ENCODE peak calls at places on chromosomes 5 and 9, in four cellular contexts. F, R, P and L are unnamed samples.

GRCh38 chr9:33297455-33297854 is 7.1 kb downstream of the NFX1 start:
- DNase-seq in R (no peak), P (peak; percentile 23), F (no peak), L (no peak)

GRCh38 chr5:128736567-128736966 is 198.5 kb upstream of the FBN2 start:
- DNase-seq in R (peak; percentile 26), P (no peak), F (no peak), L (no peak)

GRCh38 chr9:127520941-127521918 is 69.9 kb downstream of the LRSAM1 start:
- DNase-seq in R (no peak), P (peak; percentile 23), F (no peak), L (peak; percentile 91)

GRCh38 chr9:131382850-131383729 is 10.8 kb upstream of the PRRC2B start:
- DNase-seq in P (peak; percentile 78), F (no peak), R (peak; percentile 42), L (peak; percentile 94)

GRCh38 chr9:108254236-108254635 is 601.5 kb downstream of the ACTL7B start:
- DNase-seq in P (no peak), F (no peak), R (no peak), L (no peak)

GRCh38 chr5:103364074-103364473 is 105.5 kb downstream of the MACIR start:
- DNase-seq in F (no peak), R (no peak), P (no peak), L (no peak)

GRCh38 chr5:150590979-150591411 is 49.5 kb upstream of the SYNPO start:
- DNase-seq in R (no peak), F (no peak), P (no peak), L (no peak)

GRCh38 chr5:172846677-172847076 is 12.6 kb downstream of the ERGIC1 start:
- DNase-seq in F (no peak), P (no peak), R (no peak), L (no peak)

GRCh38 chr5:1343931-1344901 is 683 bp downstream of the CLPTM1L start:
- DNase-seq in P (peak; percentile 38), F (no peak), R (no peak), L (peak; percentile 92)

GRCh38 chr5:89399553-89399952 is 516.6 kb upstream of the MEF2C start:
- DNase-seq in R (no peak), P (no peak), F (no peak), L (peak; percentile 13)

GRCh38 chr9:116383956-116384355 is 230.4 kb downstream of the PAPPA start:
- DNase-seq in F (no peak), P (no peak), R (no peak), L (no peak)

GRCh38 chr5:178287091-178287790 is 54.6 kb upstream of the PHYKPL start:
- DNase-seq in P (no peak), F (no peak), R (no peak), L (peak; percentile 60)

GRCh38 chr9:133104718-133105460 is 16.2 kb downstream of the RALGDS start:
- DNase-seq in R (no peak), P (no peak), F (no peak), L (peak; percentile 62)

GRCh38 chr5:17670353-17670752 is 36.1 kb downstream of the TAF11L14 start:
- DNase-seq in P (no peak), F (no peak), R (no peak), L (no peak)

GRCh38 chr5:57450991-57451876 is 31.4 kb downstream of the ACTBL2 start:
- DNase-seq in R (no peak), F (no peak), P (no peak), L (no peak)

GRCh38 chr5:126512451-126512850 is 82.6 kb downstream of the ALDH7A1 start:
- DNase-seq in P (no peak), R (no peak), F (no peak), L (no peak)

GRCh38 chr5:55665065-55665464 is 47.1 kb downstream of the SLC38A9 start:
- DNase-seq in R (no peak), F (no peak), P (no peak), L (no peak)

GRCh38 chr9:94581711-94582110 is 11.9 kb downstream of the FBP2 start:
- DNase-seq in P (no peak), R (no peak), F (no peak), L (no peak)